ENCODE peak calls at places on chromosome 13, in four cellular contexts. D is A673, E is nephron progenitor cell, V is ELR. G is an unnamed sample.
A peak's percentile ranks its signal among the peaks of the same experiment; 100 is the strongest.

GRCh38 chr13:39684531-39685137 is 29.2 kb downstream of the COG6 start:
- DNase-seq in D (peak; percentile 73), E (no peak), V (peak; percentile 83), G (no peak)

GRCh38 chr13:74871671-74872070 is 610.3 kb downstream of the TBC1D4 start:
- DNase-seq in D (no peak), E (no peak), V (peak; percentile 24), G (no peak)

GRCh38 chr13:77522444-77522843 is 13.1 kb upstream of the SCEL start:
- DNase-seq in D (no peak), E (no peak), V (no peak), G (no peak)

GRCh38 chr13:27826379-27827353 is 34.4 kb downstream of the GSX1 start:
- DNase-seq in D (peak; percentile 88), E (peak; percentile 93), V (peak; percentile 84), G (peak; percentile 82)

GRCh38 chr13:50457430-50458393 is 385.8 kb downstream of the DLEU7 start:
- DNase-seq in D (no peak), E (no peak), V (no peak), G (no peak)

GRCh38 chr13:29761160-29761559 is 89.3 kb downstream of the UBL3 start:
- DNase-seq in D (no peak), E (no peak), V (no peak), G (no peak)

GRCh38 chr13:95805921-95806320 is 129.0 kb downstream of the DNAJC3 start:
- DNase-seq in D (no peak), E (no peak), V (no peak), G (no peak)

GRCh38 chr13:33069365-33069764 is 53.1 kb downstream of the KL start:
- DNase-seq in D (peak; percentile 57), E (no peak), V (peak; percentile 22), G (no peak)

GRCh38 chr13:25371608-25372274 is at the start of gene ATP8A2:
- DNase-seq in D (peak; percentile 6), E (no peak), V (no peak), G (no peak)

GRCh38 chr13:66353664-66354063 is 876.5 kb downstream of the PCDH9 start:
- DNase-seq in D (no peak), E (no peak), V (peak; percentile 2), G (no peak)

GRCh38 chr13:106561551-106562170 is 6.3 kb downstream of the ARGLU1 start:
- DNase-seq in D (no peak), E (peak; percentile 26), V (no peak), G (no peak)

GRCh38 chr13:43783820-43784219 is 3.0 kb downstream of the ENOX1 start:
- DNase-seq in D (peak; percentile 44), E (no peak), V (peak; percentile 45), G (peak; percentile 9)

GRCh38 chr13:103130681-103131210 is 64.5 kb upstream of the SLC10A2 start:
- DNase-seq in D (no peak), E (no peak), V (no peak), G (no peak)

GRCh38 chr13:99967884-99968520 is 3.6 kb downstream of the ZIC5 start:
- DNase-seq in D (peak; percentile 76), E (no peak), V (no peak), G (no peak)

GRCh38 chr13:36965767-36966166 is 33.4 kb downstream of the ALG5 start:
- DNase-seq in D (peak; percentile 22), E (no peak), V (peak; percentile 92), G (peak; percentile 59)

GRCh38 chr13:34358811-34359513 is 541.0 kb downstream of the RFC3 start:
- DNase-seq in D (no peak), E (no peak), V (peak; percentile 83), G (peak; percentile 4)

GRCh38 chr13:42405665-42406390 is 133.9 kb downstream of the AKAP11 start:
- DNase-seq in D (no peak), E (no peak), V (peak; percentile 76), G (peak; percentile 51)

GRCh38 chr13:104105418-104106355 is 1039.5 kb upstream of the SLC10A2 start:
- DNase-seq in D (no peak), E (no peak), V (no peak), G (no peak)

GRCh38 chr13:111470933-111471332 is 150.5 kb downstream of the TEX29 start:
- DNase-seq in D (no peak), E (no peak), V (no peak), G (no peak)

GRCh38 chr13:61463027-61463426 is 47.4 kb upstream of the PCDH20 start:
- DNase-seq in D (no peak), E (no peak), V (no peak), G (no peak)

GRCh38 chr13:27966641-27967202 is 2.4 kb downstream of the CDX2 start:
- DNase-seq in D (no peak), E (peak; percentile 56), V (no peak), G (no peak)

GRCh38 chr13:98500963-98501421 is 75.9 kb downstream of the STK24 start:
- DNase-seq in D (no peak), E (no peak), V (no peak), G (no peak)

GRCh38 chr13:29369060-29369743 is 226.3 kb downstream of the SLC7A1 start:
- DNase-seq in D (peak; percentile 74), E (peak; percentile 17), V (peak; percentile 67), G (peak; percentile 15)

GRCh38 chr13:27808866-27809546 is 16.7 kb downstream of the GSX1 start:
- DNase-seq in D (no peak), E (no peak), V (peak; percentile 34), G (peak; percentile 33)

G was measured in Daoy.